ENCODE peak calls at places on chromosome 2, in four cellular contexts. G is H9, O is neural crest cell, U is A549. J is an unnamed sample.

GRCh38 chr2:235098736-235099494 is 147.1 kb downstream of the SH3BP4 start:
- DNase-seq in G (no peak), O (no peak), U (no peak), J (no peak)

GRCh38 chr2:105798595-105798994 is 53.9 kb downstream of the NCK2 start:
- DNase-seq in G (no peak), O (no peak), U (no peak), J (no peak)

GRCh38 chr2:109670556-109671411 is 56.6 kb downstream of the SOWAHC start:
- DNase-seq in G (no peak), O (no peak), U (no peak), J (no peak)

GRCh38 chr2:25885933-25886332 is 7.6 kb upstream of the ASXL2 start:
- DNase-seq in G (no peak), O (no peak), U (peak; percentile 75), J (no peak)

GRCh38 chr2:108907822-108908716 is 81.0 kb downstream of the EDAR start:
- DNase-seq in G (peak; percentile 25), O (no peak), U (no peak), J (no peak)

GRCh38 chr2:3429068-3429610 is 49.6 kb downstream of the TRAPPC12 start:
- DNase-seq in G (no peak), O (no peak), U (no peak), J (no peak)

GRCh38 chr2:199315299-199316179 is 142.2 kb downstream of the SATB2 start:
- DNase-seq in G (peak; percentile 32), O (peak; percentile 19), U (no peak), J (no peak)

GRCh38 chr2:102632380-102633175 is 13.2 kb downstream of the SLC9A2 start:
- DNase-seq in G (no peak), O (no peak), U (no peak), J (no peak)

GRCh38 chr2:168934826-168935225 is 33.7 kb downstream of the G6PC2 start:
- DNase-seq in G (no peak), O (no peak), U (no peak), J (no peak)

GRCh38 chr2:219205165-219205538 is 1.4 kb upstream of the ZFAND2B start:
- DNase-seq in G (no peak), O (no peak), U (no peak), J (no peak)

GRCh38 chr2:10372862-10373240 is 70.1 kb downstream of the HPCAL1 start:
- DNase-seq in G (no peak), O (no peak), U (no peak), J (no peak)

GRCh38 chr2:153478289-153479261 is at the start of gene RPRM:
- DNase-seq in G (peak; percentile 90), O (peak; percentile 80), U (peak; percentile 60), J (peak; percentile 81)

GRCh38 chr2:133266075-133266925 is 302.0 kb downstream of the NCKAP5 start:
- DNase-seq in G (peak; percentile 82), O (peak; percentile 19), U (peak; percentile 49), J (no peak)

GRCh38 chr2:128547667-128548066 is 229.0 kb upstream of the HS6ST1 start:
- DNase-seq in G (no peak), O (peak; percentile 55), U (no peak), J (no peak)

GRCh38 chr2:191846787-191847620 is at the start of gene CAVIN2:
- DNase-seq in G (no peak), O (no peak), U (peak; percentile 45), J (no peak)

GRCh38 chr2:59947917-59948534 is 605.4 kb downstream of the BCL11A start:
- DNase-seq in G (no peak), O (no peak), U (no peak), J (no peak)

GRCh38 chr2:168215813-168216212 is 31.6 kb downstream of the STK39 start:
- DNase-seq in G (no peak), O (no peak), U (no peak), J (no peak)

GRCh38 chr2:232568161-232568560 is 17.7 kb downstream of the EIF4E2 start:
- DNase-seq in G (no peak), O (no peak), U (peak; percentile 19), J (no peak)

GRCh38 chr2:109538551-109538950 is 75.2 kb downstream of the SEPTIN10 start:
- DNase-seq in G (no peak), O (no peak), U (no peak), J (no peak)

GRCh38 chr2:230828272-230828961 is 36.3 kb upstream of the ITM2C start:
- DNase-seq in G (peak; percentile 51), O (no peak), U (no peak), J (peak; percentile 79)

GRCh38 chr2:149420053-149420963 is 89.9 kb downstream of the LYPD6 start:
- DNase-seq in G (no peak), O (no peak), U (no peak), J (no peak)

GRCh38 chr2:15588329-15588919 is 3.2 kb upstream of the DDX1 start:
- DNase-seq in G (peak; percentile 52), O (peak; percentile 74), U (peak; percentile 56), J (peak; percentile 26)

GRCh38 chr2:150663143-150663542 is 175.7 kb upstream of the RND3 start:
- DNase-seq in G (no peak), O (no peak), U (no peak), J (no peak)

GRCh38 chr2:73982140-73982617 is 2.5 kb upstream of the TET3 start:
- DNase-seq in G (no peak), O (no peak), U (no peak), J (no peak)

GRCh38 chr2:108199726-108200125 is 40.0 kb upstream of the SULT1C3 start:
- DNase-seq in G (no peak), O (no peak), U (no peak), J (no peak)

GRCh38 chr2:166333809-166334208 is 41.9 kb downstream of the SCN9A start:
- DNase-seq in G (no peak), O (no peak), U (no peak), J (no peak)

GRCh38 chr2:239048771-239049170 is 200.9 kb downstream of the TWIST2 start:
- DNase-seq in G (no peak), O (no peak), U (no peak), J (no peak)

GRCh38 chr2:223797811-223798721 is 39.3 kb downstream of the AP1S3 start:
- DNase-seq in G (no peak), O (no peak), U (peak; percentile 14), J (peak; percentile 60)

GRCh38 chr2:126482582-126483464 is 173.1 kb upstream of the GYPC start:
- DNase-seq in G (peak; percentile 78), O (no peak), U (no peak), J (no peak)

GRCh38 chr2:241103176-241103595 is 1.1 kb upstream of the MTERF4 start:
- DNase-seq in G (no peak), O (no peak), U (no peak), J (no peak)

GRCh38 chr2:165825041-165825440 is 31.0 kb upstream of the GALNT3 start:
- DNase-seq in G (no peak), O (no peak), U (no peak), J (no peak)

GRCh38 chr2:714005-714741 is 37.0 kb upstream of the TMEM18 start:
- DNase-seq in G (no peak), O (peak; percentile 64), U (peak; percentile 52), J (peak; percentile 72)

GRCh38 chr2:719191-719590 is 42.0 kb upstream of the TMEM18 start:
- DNase-seq in G (no peak), O (no peak), U (no peak), J (no peak)

GRCh38 chr2:719734-720133 is 42.5 kb upstream of the TMEM18 start:
- DNase-seq in G (no peak), O (no peak), U (no peak), J (no peak)

GRCh38 chr2:715038-715437 is 37.8 kb upstream of the TMEM18 start:
- DNase-seq in G (no peak), O (no peak), U (no peak), J (no peak)

GRCh38 chr2:715847-716573 is 38.8 kb upstream of the TMEM18 start:
- DNase-seq in G (no peak), O (no peak), U (no peak), J (no peak)
- TF ChIP-seq CTCF in G (peak; percentile 82), O (peak; percentile 62), U (peak; percentile 34), J (no peak)

DNA sequence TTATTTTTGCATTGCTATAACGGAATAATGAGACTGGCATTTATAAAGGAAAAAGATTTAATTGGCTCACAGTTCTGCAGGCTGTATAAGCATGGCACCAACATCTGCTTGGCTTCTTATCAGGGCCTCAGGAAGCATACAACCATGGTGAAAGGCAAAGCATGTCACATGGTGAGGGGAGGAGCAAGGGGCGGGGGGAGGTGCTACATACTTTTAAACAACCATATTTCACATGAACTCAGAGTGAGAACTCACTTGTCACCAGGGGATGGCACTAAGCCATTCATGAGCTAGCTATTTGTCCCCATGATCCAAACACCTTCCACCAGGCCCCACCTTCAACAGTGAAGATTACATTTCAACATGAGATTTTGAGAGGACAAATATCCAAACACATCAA is 188.7 kb downstream of the MBD5 start:
- DNase-seq in G (peak; percentile 47), O (no peak), U (no peak), J (no peak)
- TF ChIP-seq CTCF in G (no peak), O (no peak), U (no peak), J (no peak)

GRCh38 chr2:127528487-127528886 is 2.2 kb upstream of the IWS1 start:
- DNase-seq in G (no peak), O (no peak), U (no peak), J (no peak)
- TF ChIP-seq CTCF in G (peak; percentile 23), O (no peak), U (no peak), J (no peak)

GRCh38 chr2:121707920-121708361 is 28.7 kb downstream of the NIFK start:
- DNase-seq in G (no peak), O (no peak), U (no peak), J (no peak)
- TF ChIP-seq CTCF in G (no peak), O (no peak), U (no peak), J (no peak)

GRCh38 chr2:13652531-13653313 is 936.0 kb downstream of the TRIB2 start:
- DNase-seq in G (peak; percentile 49), O (no peak), U (no peak), J (no peak)

GRCh38 chr2:13651684-13652131 is 935.0 kb downstream of the TRIB2 start:
- DNase-seq in G (no peak), O (no peak), U (no peak), J (no peak)

GRCh38 chr2:13654416-13654815 is 937.7 kb downstream of the TRIB2 start:
- DNase-seq in G (no peak), O (no peak), U (no peak), J (no peak)

GRCh38 chr2:13650586-13651180 is 933.9 kb downstream of the TRIB2 start:
- DNase-seq in G (peak; percentile 67), O (no peak), U (no peak), J (no peak)
- TF ChIP-seq CTCF in G (peak; percentile 42), O (peak; percentile 20), U (no peak), J (no peak)

DNA sequence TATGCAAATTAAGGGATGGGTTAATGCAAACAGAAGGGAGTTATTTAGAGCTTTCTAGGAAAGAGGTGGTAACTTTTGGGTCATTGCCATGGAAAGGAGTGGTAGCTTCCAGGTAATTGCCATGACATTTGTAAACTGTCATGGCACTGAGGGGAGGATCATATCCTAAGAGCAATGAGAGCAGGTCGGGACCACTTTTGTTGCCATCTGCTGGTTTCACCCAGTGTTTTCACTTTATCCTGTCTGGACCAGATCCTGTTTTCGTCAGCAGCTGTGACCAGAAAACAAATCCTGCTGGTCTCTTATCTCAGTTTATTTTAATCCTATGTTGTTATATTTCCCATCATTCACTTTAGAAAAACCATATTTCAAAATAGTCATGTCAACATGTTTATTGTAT is 874 bp downstream of the C2orf66 start:
- DNase-seq in G (no peak), O (no peak), U (no peak), J (no peak)
- TF ChIP-seq CTCF in G (peak; percentile 46), O (no peak), U (no peak), J (no peak)